ENCODE peak calls at places on chromosomes 12 and 14, in eight cellular contexts. V is right cardiac atrium, U is GM12864, P is HTR-8/SVneo, K is EL, Q is NCI-H748 treated with DMSO at 0.1 percent for 48 hours, L is Calu3, N is astrocyte. R is an unnamed sample.

GRCh38 chr12:70449074-70449757 is 83.1 kb downstream of the KCNMB4 start:
- DNase-seq in V (no peak), U (no peak), P (no peak), K (peak; percentile 26), Q (no peak), L (peak; percentile 70), N (peak; percentile 36), R (no peak)

GRCh38 chr12:2266666-2267623 is 214.2 kb downstream of the CACNA1C start:
- DNase-seq in V (no peak), U (no peak), P (no peak), K (no peak), Q (no peak), L (no peak), N (no peak), R (no peak)

GRCh38 chr12:46660276-46660675 is 165.5 kb downstream of the SLC38A4 start:
- DNase-seq in V (no peak), U (no peak), P (no peak), K (no peak), Q (no peak), L (no peak), N (no peak), R (no peak)

GRCh38 chr12:41919526-41920305 is 225.0 kb downstream of the GXYLT1 start:
- DNase-seq in V (no peak), U (no peak), P (no peak), K (no peak), Q (peak; percentile 98), L (no peak), N (no peak), R (no peak)

GRCh38 chr14:60665178-60665555 is 15.9 kb upstream of the SIX1 start:
- DNase-seq in V (no peak), U (no peak), P (no peak), K (no peak), Q (peak; percentile 94), L (no peak), N (no peak), R (no peak)

GRCh38 chr14:64726585-64726890 is 22.3 kb downstream of the PLEKHG3 start:
- DNase-seq in V (no peak), U (no peak), P (peak; percentile 97), K (peak; percentile 59), Q (no peak), L (peak; percentile 88), N (peak; percentile 62), R (peak; percentile 50)

GRCh38 chr12:95182868-95183415 is 34.3 kb downstream of the FGD6 start:
- DNase-seq in V (no peak), U (no peak), P (no peak), K (peak; percentile 78), Q (no peak), L (no peak), N (peak; percentile 97), R (no peak)

GRCh38 chr14:89750909-89751502 is 203.5 kb downstream of the EFCAB11 start:
- DNase-seq in V (no peak), U (no peak), P (no peak), K (no peak), Q (no peak), L (no peak), N (no peak), R (no peak)

GRCh38 chr12:76810690-76811434 is 46.9 kb downstream of the ZDHHC17 start:
- DNase-seq in V (peak; percentile 57), U (no peak), P (no peak), K (no peak), Q (no peak), L (no peak), N (no peak), R (no peak)

GRCh38 chr12:56087220-56087619 is 7.3 kb downstream of the ERBB3 start:
- DNase-seq in V (peak; percentile 91), U (no peak), P (no peak), K (no peak), Q (no peak), L (peak; percentile 39), N (no peak), R (peak; percentile 91)

GRCh38 chr14:23300687-23301223 is 1.9 kb downstream of the PPP1R3E start:
- DNase-seq in V (peak; percentile 82), U (no peak), P (peak; percentile 6), K (peak; percentile 19), Q (peak; percentile 47), L (peak; percentile 13), N (no peak), R (peak; percentile 44)

GRCh38 chr12:102960766-102961487 is 3.5 kb downstream of the ASCL1 start:
- DNase-seq in V (no peak), U (no peak), P (no peak), K (no peak), Q (peak; percentile 70), L (no peak), N (no peak), R (no peak)

GRCh38 chr14:61754627-61755381 is 7.4 kb upstream of the SNAPC1 start:
- DNase-seq in V (no peak), U (no peak), P (peak; percentile 89), K (peak; percentile 79), Q (no peak), L (no peak), N (peak; percentile 25), R (no peak)

GRCh38 chr12:108004368-108004767 is 124.7 kb upstream of the WSCD2 start:
- DNase-seq in V (no peak), U (no peak), P (peak; percentile 3), K (no peak), Q (no peak), L (no peak), N (no peak), R (no peak)

GRCh38 chr14:102928412-102929348 is 6.2 kb downstream of the AMN start:
- DNase-seq in V (peak; percentile 81), U (no peak), P (no peak), K (peak; percentile 53), Q (peak; percentile 62), L (peak; percentile 91), N (peak; percentile 10), R (no peak)

GRCh38 chr14:103087343-103087835 is 3.4 kb downstream of the LBHD2 start:
- DNase-seq in V (peak; percentile 34), U (no peak), P (no peak), K (no peak), Q (no peak), L (no peak), N (no peak), R (peak; percentile 44)

GRCh38 chr12:53820503-53820902 is 68.7 kb upstream of the CISTR start:
- DNase-seq in V (no peak), U (no peak), P (peak; percentile 62), K (peak; percentile 74), Q (no peak), L (no peak), N (no peak), R (no peak)

GRCh38 chr14:38948576-38948975 is 154.5 kb downstream of the SEC23A start:
- DNase-seq in V (no peak), U (no peak), P (no peak), K (no peak), Q (no peak), L (peak; percentile 16), N (no peak), R (no peak)

GRCh38 chr12:90062799-90063198 is 354.2 kb upstream of the ATP2B1 start:
- DNase-seq in V (no peak), U (no peak), P (no peak), K (peak; percentile 16), Q (no peak), L (no peak), N (no peak), R (no peak)

GRCh38 chr14:76331328-76332011 is 44.5 kb upstream of the ESRRB start:
- DNase-seq in V (no peak), U (no peak), P (no peak), K (no peak), Q (no peak), L (no peak), N (no peak), R (no peak)

R was measured in right lobe of liver.